ENCODE peak calls at places on chromosomes 5 and 9, in six cellular contexts. G is cardiac muscle cell; V is ascending aorta; U is fibroblast of mammary gland; D is stimulated activated CD8-positive, alpha-beta memory T cell treated with anti-CD3 and anti-CD28 coated beads, Interleukin-7, amount 100 ng/mL, for 24 hours; M is NCI-H345. I is an unnamed sample.

GRCh38 chr5:14219800-14220512 is 76.8 kb downstream of the TRIO start:
- DNase-seq in M (no peak), U (no peak), D (no peak), G (no peak), V (no peak), I (no peak)

GRCh38 chr9:129007035-129007765 is 20.9 kb downstream of the SH3GLB2 start:
- DNase-seq in V (no peak), D (no peak), U (peak), G (peak), M (no peak), I (no peak)

GRCh38 chr9:21081999-21082398 is 4.3 kb upstream of the IFNB1 start:
- DNase-seq in G (no peak), M (no peak), U (no peak), V (no peak), D (no peak), I (no peak)

GRCh38 chr5:96189028-96189826 is 227.6 kb upstream of the ELL2 start:
- DNase-seq in U (no peak), G (no peak), M (no peak), D (no peak), V (no peak), I (no peak)

GRCh38 chr9:109319072-109319630 is 1.7 kb downstream of the EPB41L4B start:
- DNase-seq in G (peak), U (no peak), M (peak), V (no peak), D (no peak), I (no peak)

GRCh38 chr5:136769900-136770684 is 404.7 kb upstream of the TRPC7 start:
- DNase-seq in M (peak), G (peak), V (no peak), D (no peak), U (peak), I (peak)

GRCh38 chr5:159330131-159330530 is at the start of gene IL12B:
- DNase-seq in G (no peak), U (peak), M (no peak), D (no peak), V (no peak), I (no peak)

GRCh38 chr5:891837-892389 is 688 bp downstream of the BRD9 start:
- DNase-seq in D (no peak), U (peak), V (no peak), G (peak), M (no peak), I (no peak)

GRCh38 chr9:122552812-122553211 is at the start of gene OR1N2:
- DNase-seq in G (no peak), M (no peak), V (no peak), U (no peak), D (no peak), I (no peak)

GRCh38 chr5:142433526-142434321 is 108.9 kb upstream of the SPRY4 start:
- DNase-seq in V (no peak), D (no peak), M (no peak), U (peak), G (no peak), I (no peak)

GRCh38 chr5:66821626-66822429 is 225.6 kb downstream of the MAST4 start:
- DNase-seq in U (no peak), G (no peak), D (peak), V (no peak), M (no peak), I (no peak)

GRCh38 chr5:94691270-94691669 is 72.8 kb downstream of the SLF1 start:
- DNase-seq in M (no peak), G (no peak), U (no peak), D (no peak), V (no peak), I (no peak)

GRCh38 chr5:91170266-91170665 is 212.9 kb downstream of the ARRDC3 start:
- DNase-seq in M (no peak), D (no peak), V (no peak), G (no peak), U (peak), I (no peak)

GRCh38 chr9:112404367-112404979 is 24.6 kb downstream of the HSDL2 start:
- DNase-seq in V (no peak), M (no peak), D (no peak), U (no peak), G (no peak), I (peak)

GRCh38 chr5:159051431-159052281 is 48.1 kb downstream of the EBF1 start:
- DNase-seq in D (no peak), M (no peak), G (peak), U (no peak), V (no peak), I (peak)

GRCh38 chr5:152271420-152271819 is 133.7 kb downstream of the NMUR2 start:
- DNase-seq in U (peak), V (no peak), G (peak), D (no peak), M (peak), I (peak)

GRCh38 chr5:1930880-1931589 is 48.3 kb upstream of the IRX4 start:
- DNase-seq in U (no peak), V (no peak), G (peak), D (no peak), M (peak), I (no peak)

GRCh38 chr5:133533541-133533940 is 78.8 kb downstream of the FSTL4 start:
- DNase-seq in M (no peak), V (no peak), D (no peak), G (no peak), U (no peak), I (no peak)

GRCh38 chr5:104421431-104421830 is 858.8 kb upstream of the NUDT12 start:
- DNase-seq in G (no peak), D (no peak), U (no peak), M (no peak), V (no peak), I (no peak)

GRCh38 chr5:38551020-38552017 is 5.1 kb downstream of the LIFR start:
- DNase-seq in M (peak), U (peak), G (peak), D (no peak), V (no peak), I (peak)

GRCh38 chr9:114930063-114930812 is at the start of gene TNFSF8:
- DNase-seq in G (no peak), U (no peak), D (peak), V (no peak), M (no peak), I (no peak)

I was measured in NCI-H774.